ENCODE peak calls at places on chromosomes 7 and 10, in five cellular contexts. P, B, N, O and C are unnamed samples.

GRCh38 chr7:158791133-158791532 is 38.2 kb downstream of the ESYT2 start:
- DNase-seq in B (no peak), P (no peak), O (no peak), N (no peak), C (no peak)

GRCh38 chr7:94295805-94296204 is 98.9 kb upstream of the COL1A2 start:
- DNase-seq in P (no peak), N (no peak), O (peak; percentile 39), B (peak; percentile 30), C (no peak)

GRCh38 chr7:67453981-67454380 is 457.3 kb downstream of the TYW1 start:
- DNase-seq in P (no peak), B (no peak), N (no peak), O (peak; percentile 59), C (no peak)

GRCh38 chr7:113199841-113200240 is 81.5 kb upstream of the SMIM30 start:
- DNase-seq in P (no peak), N (no peak), B (peak; percentile 52), O (no peak), C (no peak)

GRCh38 chr10:71659050-71659738 is 60.4 kb downstream of the C10orf105 start:
- DNase-seq in P (peak; percentile 92), B (no peak), N (no peak), O (peak; percentile 61), C (no peak)

GRCh38 chr10:79507436-79508167 is 4.7 kb upstream of the EIF5AL1 start:
- DNase-seq in B (no peak), N (no peak), O (no peak), P (no peak), C (no peak)

GRCh38 chr7:63028376-63029206 is 970.1 kb upstream of the ZNF722 start:
- DNase-seq in B (no peak), N (no peak), O (no peak), P (no peak), C (no peak)

GRCh38 chr7:44212581-44213184 is 11.9 kb downstream of the YKT6 start:
- DNase-seq in P (no peak), B (no peak), N (no peak), O (no peak), C (no peak)

GRCh38 chr7:100472854-100473499 is 6.0 kb downstream of the TSC22D4 start:
- DNase-seq in P (no peak), O (peak; percentile 42), N (no peak), B (peak; percentile 26), C (no peak)

GRCh38 chr7:43076189-43076605 is 36.2 kb upstream of the HECW1 start:
- DNase-seq in O (no peak), N (peak; percentile 38), P (no peak), B (peak; percentile 33), C (no peak)

GRCh38 chr7:2483495-2483894 is 7.3 kb upstream of the GRIFIN start:
- DNase-seq in O (peak; percentile 87), N (no peak), P (no peak), B (no peak), C (no peak)

GRCh38 chr10:97584060-97584797 is at the start of gene HOGA1:
- DNase-seq in N (no peak), P (peak; percentile 36), O (peak; percentile 89), B (peak; percentile 59), C (peak; percentile 86)

GRCh38 chr7:65448824-65449504 is 75.3 kb downstream of the ZNF92 start:
- DNase-seq in P (no peak), N (no peak), O (no peak), B (peak; percentile 93), C (peak; percentile 71)

GRCh38 chr10:7956508-7956907 is 98.0 kb upstream of the GATA3 start:
- DNase-seq in B (peak; percentile 57), P (no peak), O (no peak), N (peak; percentile 26), C (no peak)

GRCh38 chr10:63760708-63761047 is 239.5 kb downstream of the REEP3 start:
- DNase-seq in O (no peak), P (no peak), B (no peak), N (no peak), C (no peak)

GRCh38 chr7:767941-768729 is 41.1 kb upstream of the PRKAR1B start:
- DNase-seq in P (no peak), N (no peak), O (peak; percentile 98), B (no peak), C (no peak)

GRCh38 chr7:35545831-35546230 is 149.1 kb downstream of the HERPUD2 start:
- DNase-seq in P (no peak), N (no peak), B (no peak), O (no peak), C (no peak)

GRCh38 chr7:140441519-140441918 is 37.7 kb downstream of the RAB19 start:
- DNase-seq in N (no peak), P (no peak), O (no peak), B (no peak), C (no peak)

GRCh38 chr10:6050801-6051445 is 11.2 kb downstream of the IL2RA start:
- DNase-seq in N (peak; percentile 90), O (peak; percentile 31), P (no peak), B (peak; percentile 44), C (no peak)

GRCh38 chr7:134527979-134528371 is 608 bp downstream of the AKR1B10 start:
- DNase-seq in N (no peak), P (peak; percentile 54), O (no peak), B (peak; percentile 20), C (no peak)

GRCh38 chr7:83413831-83414230 is 235.1 kb downstream of the SEMA3E start:
- DNase-seq in O (peak; percentile 17), P (no peak), B (no peak), N (no peak), C (no peak)

GRCh38 chr10:65194131-65194530 is 1672.9 kb downstream of the REEP3 start:
- DNase-seq in B (peak; percentile 72), O (no peak), P (no peak), N (no peak), C (no peak)

GRCh38 chr10:13633689-13634088 is 46.9 kb downstream of the PRPF18 start:
- DNase-seq in P (peak; percentile 55), N (no peak), B (no peak), O (peak; percentile 62), C (no peak)
- H2AFZ ChIP-seq in P (no peak overlapping the region), N (no peak overlapping the region), B (no peak overlapping the region), O (no peak overlapping the region), C (no peak overlapping the region)

DNA sequence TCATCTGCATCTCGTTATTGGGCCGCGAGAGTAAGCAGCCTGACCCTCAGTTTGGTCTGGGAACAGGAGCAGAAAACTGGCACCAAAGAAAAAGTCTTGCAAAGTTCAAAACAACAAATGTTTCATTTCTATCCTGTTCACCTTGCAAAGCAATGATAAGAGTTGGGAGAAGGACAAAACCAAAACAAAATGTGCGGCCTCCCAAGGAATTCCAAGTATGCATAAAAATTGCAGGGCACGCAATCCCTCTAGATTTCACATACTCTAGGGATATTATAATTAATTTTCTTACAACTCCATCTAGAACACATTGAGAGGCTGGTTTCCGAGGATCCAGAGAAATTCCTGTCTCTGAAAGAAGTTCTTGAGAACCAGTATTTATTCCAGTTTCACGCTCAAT is 20.1 kb downstream of the CHUK start:
- DNase-seq in O (no peak), B (no peak), N (no peak), P (no peak), C (no peak)
- H2AFZ ChIP-seq in O (no peak overlapping the region), B (no peak overlapping the region), N (no peak overlapping the region), P (no peak overlapping the region), C (no peak overlapping the region)

DNA sequence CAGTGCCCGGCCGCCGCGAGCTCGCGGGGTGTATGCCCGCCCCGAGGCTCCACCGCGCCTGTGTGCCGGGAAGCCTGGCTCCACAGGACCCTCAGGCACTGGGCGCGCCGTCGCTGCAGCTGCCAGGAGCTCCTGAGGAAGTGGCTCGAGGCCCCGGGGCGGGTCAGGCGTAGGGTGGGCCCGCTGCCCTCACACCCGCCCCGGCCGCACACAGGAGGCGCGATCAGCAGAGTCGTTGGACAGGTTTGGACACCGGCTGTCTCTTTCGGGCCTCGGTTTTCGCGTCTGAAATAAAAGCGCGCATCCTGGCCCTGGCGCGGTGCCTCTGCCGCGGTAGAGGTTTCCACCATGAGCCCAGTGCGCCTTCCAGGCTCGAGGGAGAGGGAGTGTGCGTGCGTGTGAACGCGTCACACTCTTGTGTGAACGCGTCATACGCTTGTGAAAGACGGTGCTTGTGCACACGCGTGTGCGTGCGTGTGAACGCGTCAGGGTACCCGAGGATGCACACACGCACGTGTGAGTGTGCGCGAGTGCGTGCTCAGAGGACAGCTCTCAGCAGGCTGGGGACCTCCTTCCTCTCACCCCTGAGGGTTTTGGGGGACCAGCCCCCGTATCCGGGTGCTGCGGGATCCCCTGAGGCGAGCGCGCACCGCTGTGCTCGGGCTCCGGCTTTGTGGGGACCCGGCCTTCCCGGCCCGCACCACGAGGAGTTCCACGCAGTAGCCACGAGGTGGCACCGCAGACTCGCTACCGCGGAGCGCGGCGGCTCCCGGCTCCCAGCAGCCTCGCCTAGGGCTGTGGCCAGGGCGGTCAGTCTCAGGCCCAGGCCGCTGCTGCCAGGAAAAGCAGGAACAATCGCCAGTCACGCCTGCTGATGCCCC is 83.8 kb downstream of the BMS1 start:
- DNase-seq in O (peak; percentile 92), B (peak; percentile 57), N (peak; percentile 66), P (peak; percentile 94), C (no peak)
- H2AFZ ChIP-seq in O (peak overlapping the region; percentile 65), B (peak overlapping the region; percentile 82), N (peak overlapping the region; percentile 54), P (peak overlapping the region; percentile 59), C (peak overlapping the region; percentile 83)

DNA sequence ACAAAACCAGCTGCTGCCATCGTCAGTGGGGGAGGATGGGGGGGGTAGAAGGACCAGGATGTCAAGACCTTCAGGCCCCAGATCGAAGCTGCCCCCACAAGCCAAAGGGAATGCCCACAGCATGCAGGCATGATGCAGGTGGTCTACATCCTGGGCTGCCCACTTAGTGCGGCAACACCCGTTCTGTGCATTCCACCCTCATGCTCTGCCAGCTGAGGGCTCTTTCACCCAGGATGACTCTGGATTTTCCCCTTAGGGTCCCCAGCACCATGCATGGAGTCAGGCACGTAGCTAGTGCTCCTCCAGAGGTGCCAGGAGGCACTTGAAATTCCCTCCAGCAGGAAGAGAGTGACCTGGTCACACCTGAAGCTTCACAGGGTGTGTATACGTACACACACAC is 66.2 kb downstream of the SH3PXD2A start:
- DNase-seq in N (no peak), O (no peak), B (no peak), P (no peak), C (no peak)
- H2AFZ ChIP-seq in N (no peak overlapping the region), O (no peak overlapping the region), B (no peak overlapping the region), P (no peak overlapping the region), C (no peak overlapping the region)

GRCh38 chr10:57707300-57707658 is 560.4 kb downstream of the IPMK start:
- DNase-seq in P (no peak), N (no peak), O (no peak), B (no peak), C (no peak)

DNA sequence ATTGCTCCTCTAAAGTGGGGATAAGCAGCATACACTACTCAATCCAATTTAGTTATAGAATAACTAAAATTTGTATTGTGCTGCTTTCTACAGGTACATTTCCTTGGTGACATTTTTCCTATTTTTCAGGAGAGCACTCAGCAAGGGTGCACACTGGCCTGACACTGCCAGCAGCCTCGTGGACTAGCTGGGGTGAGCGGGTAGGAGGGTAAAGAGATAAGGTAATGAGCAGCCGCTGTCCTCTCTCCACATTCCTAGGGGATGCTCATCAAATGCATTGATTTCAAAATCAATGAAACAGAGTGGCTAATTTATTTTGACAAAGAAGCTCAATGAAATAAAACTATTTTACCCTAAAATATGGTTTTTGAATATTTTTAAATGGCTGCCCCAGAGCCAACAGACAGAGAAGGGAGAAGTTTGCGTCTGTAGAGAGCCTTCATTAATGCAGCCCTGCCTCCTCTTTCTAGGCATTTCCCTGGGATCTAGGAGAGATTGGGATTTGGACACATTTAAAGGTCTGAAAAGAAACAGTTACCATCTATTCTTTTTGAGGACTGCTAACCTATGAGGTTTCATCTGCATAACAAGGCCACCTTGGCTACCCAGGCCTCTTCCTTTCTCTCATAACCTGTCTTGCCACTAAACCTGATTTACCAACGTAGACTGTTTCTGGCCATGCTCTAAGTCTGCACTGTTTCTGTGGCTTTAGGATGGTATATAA is 561.0 kb downstream of the IPMK start:
- DNase-seq in P (no peak), N (no peak), O (no peak), B (no peak), C (no peak)
- H2AFZ ChIP-seq in P (no peak overlapping the region), N (no peak overlapping the region), O (no peak overlapping the region), B (no peak overlapping the region), C (no peak overlapping the region)